ENCODE peak calls at places on chromosomes 5 and 9, in ten cellular contexts. I is psoas muscle, X is posterior vena cava, V is lung microvascular endothelial cell, T is spleen, M is endothelial cell, E is H54, Q is A549, K is neural progenitor cell, G is AG08396. B is an unnamed sample.

GRCh38 chr9:109986423-109987055 is 206.5 kb downstream of the PALM2AKAP2 start:
- DNase-seq in I (no peak), X (no peak), V (peak), T (no peak), M (no peak), E (peak), Q (peak), K (no peak), G (peak), B (no peak)

GRCh38 chr9:109742759-109743388 is 37.1 kb upstream of the PALM2AKAP2 start:
- DNase-seq in I (no peak), X (no peak), V (no peak), T (no peak), M (no peak), E (no peak), Q (no peak), K (peak), G (peak), B (no peak)

GRCh38 chr5:141382469-141383294 is at the start of gene PCDHGA7:
- DNase-seq in I (no peak), X (no peak), V (peak), T (no peak), M (no peak), E (no peak), Q (peak), K (no peak), G (peak), B (no peak)

GRCh38 chr9:76018244-76018643 is 127.8 kb downstream of the PCSK5 start:
- DNase-seq in I (no peak), X (no peak), V (no peak), T (no peak), M (no peak), E (no peak), Q (no peak), K (no peak), G (no peak), B (no peak)

GRCh38 chr9:32841314-32841713 is 58.0 kb downstream of the TMEM215 start:
- DNase-seq in I (no peak), X (no peak), V (no peak), T (no peak), M (no peak), E (no peak), Q (no peak), K (no peak), G (no peak), B (no peak)

GRCh38 chr9:121498487-121499176 is 1.0 kb downstream of the GGTA1 start:
- DNase-seq in I (peak), X (no peak), V (peak), T (peak), M (peak), E (no peak), Q (peak), K (peak), G (peak), B (peak)

GRCh38 chr9:76701441-76702031 is 62.7 kb upstream of the PCA3 start:
- DNase-seq in I (no peak), X (no peak), V (no peak), T (no peak), M (no peak), E (no peak), Q (no peak), K (peak), G (no peak), B (no peak)

GRCh38 chr5:96709152-96709821 is 47.1 kb downstream of the CAST start:
- DNase-seq in I (no peak), X (no peak), V (peak), T (no peak), M (no peak), E (no peak), Q (no peak), K (no peak), G (peak), B (no peak)